ENCODE peak calls at places on chromosomes 2 and 18, in six cellular contexts. O is mesothelial cell of epicardium, L is lower lobe of right lung, E is AG10803, H is PC-9, S is astrocyte of the spinal cord. T is an unnamed sample.

GRCh38 chr18:13289501-13290205 is 71.1 kb downstream of the LDLRAD4 start:
- DNase-seq in O (no peak), L (no peak), E (peak; percentile 85), H (no peak), S (no peak), T (no peak)

GRCh38 chr2:68157002-68157401 is 686 bp upstream of the PNO1 start:
- DNase-seq in O (peak; percentile 59), L (peak; percentile 65), E (peak; percentile 17), H (no peak), S (no peak), T (peak; percentile 52)

GRCh38 chr2:96954490-96954846 is 31.9 kb downstream of the FAM178B start:
- DNase-seq in O (no peak), L (no peak), E (no peak), H (no peak), S (no peak), T (no peak)

GRCh38 chr2:185998562-185999070 is 260.0 kb downstream of the FSIP2 start:
- DNase-seq in O (no peak), L (no peak), E (no peak), H (no peak), S (no peak), T (no peak)

GRCh38 chr2:100992262-100992661 is 9.8 kb upstream of the RPL31 start:
- DNase-seq in O (no peak), L (no peak), E (no peak), H (no peak), S (no peak), T (no peak)

GRCh38 chr2:191030521-191031154 is 16.7 kb upstream of the STAT1 start:
- DNase-seq in O (no peak), L (no peak), E (peak; percentile 50), H (no peak), S (peak; percentile 55), T (peak; percentile 22)

GRCh38 chr2:19580830-19581229 is 222.4 kb upstream of the OSR1 start:
- DNase-seq in O (no peak), L (no peak), E (no peak), H (no peak), S (peak; percentile 52), T (no peak)

GRCh38 chr18:2715990-2716389 is 60.5 kb downstream of the SMCHD1 start:
- DNase-seq in O (no peak), L (no peak), E (peak; percentile 20), H (no peak), S (peak; percentile 7), T (no peak)

GRCh38 chr2:238644095-238645081 is 203.5 kb upstream of the TWIST2 start:
- DNase-seq in O (no peak), L (no peak), E (peak; percentile 88), H (peak; percentile 69), S (peak; percentile 76), T (no peak)

GRCh38 chr18:34887881-34888580 is 153.2 kb upstream of the MAPRE2 start:
- DNase-seq in O (no peak), L (no peak), E (no peak), H (no peak), S (no peak), T (no peak)

GRCh38 chr2:200353873-200354272 is 47.4 kb downstream of the SPATS2L start:
- DNase-seq in O (no peak), L (no peak), E (no peak), H (no peak), S (no peak), T (no peak)

GRCh38 chr18:11726556-11726955 is 37.5 kb downstream of the GNAL start:
- DNase-seq in O (no peak), L (no peak), E (no peak), H (no peak), S (no peak), T (no peak)

GRCh38 chr18:63762518-63762917 is 12.7 kb upstream of the SERPINB7 start:
- DNase-seq in O (no peak), L (no peak), E (peak; percentile 81), H (no peak), S (peak; percentile 51), T (no peak)

GRCh38 chr2:62300925-62301324 is 105.0 kb downstream of the B3GNT2 start:
- DNase-seq in O (no peak), L (no peak), E (no peak), H (no peak), S (no peak), T (no peak)

GRCh38 chr2:62296034-62296832 is 100.3 kb downstream of the B3GNT2 start:
- DNase-seq in O (no peak), L (no peak), E (no peak), H (no peak), S (no peak), T (no peak)

GRCh38 chr2:62296833-62297641 is 101.1 kb downstream of the B3GNT2 start:
- DNase-seq in O (no peak), L (no peak), E (no peak), H (no peak), S (no peak), T (no peak)

GRCh38 chr2:62293490-62294212 is 97.7 kb downstream of the B3GNT2 start:
- DNase-seq in O (peak; percentile 49), L (peak; percentile 90), E (no peak), H (peak; percentile 94), S (peak; percentile 41), T (peak; percentile 39)

GRCh38 chr2:62297642-62298010 is 101.7 kb downstream of the B3GNT2 start:
- DNase-seq in O (no peak), L (no peak), E (no peak), H (no peak), S (no peak), T (no peak)
- TF ChIP-seq CTCF in O (no peak), L (peak; percentile 38), E (peak; percentile 16), H (no peak), S (no peak), T (no peak)

DNA sequence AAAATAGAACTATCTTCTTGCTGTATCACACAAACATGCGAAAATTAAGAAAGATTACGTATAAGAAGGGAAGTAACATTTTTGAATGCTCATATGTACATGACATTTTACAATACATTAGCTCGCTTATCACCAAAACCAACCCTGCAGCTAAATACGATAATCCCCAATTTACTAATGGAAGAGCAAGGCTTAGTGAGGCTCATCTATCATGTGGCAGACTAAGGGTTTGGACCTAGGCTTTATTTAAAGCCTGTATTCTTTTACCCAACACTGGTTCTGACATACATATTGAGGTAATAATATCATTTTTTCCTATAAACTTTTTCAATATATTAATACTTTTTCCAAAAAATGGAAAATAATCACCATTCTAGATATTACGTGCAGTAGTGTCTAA is 116.8 kb upstream of the TTC39C start:
- DNase-seq in O (no peak), L (no peak), E (no peak), H (no peak), S (no peak), T (no peak)
- TF ChIP-seq CTCF in O (no peak), L (no peak), E (no peak), H (no peak), S (no peak), T (no peak)

GRCh38 chr2:10721344-10722251 is at the start of gene ATP6V1C2:
- DNase-seq in O (peak; percentile 56), L (peak; percentile 68), E (no peak), H (peak; percentile 61), S (no peak), T (peak; percentile 81)
- TF ChIP-seq CTCF in O (no peak), L (no peak), E (no peak), H (no peak), S (no peak), T (no peak)

GRCh38 chr2:85455552-85456090 is 37.1 kb downstream of the SH2D6 start:
- DNase-seq in O (no peak), L (no peak), E (no peak), H (no peak), S (no peak), T (no peak)
- TF ChIP-seq CTCF in O (no peak), L (no peak), E (no peak), H (no peak), S (no peak), T (no peak)